ENCODE peak calls at places on chromosomes 16 and 17, in ten cellular contexts. N is foreskin fibroblast, A is right cardiac atrium, M is progenitor cell of endocrine pancreas, P is choroid plexus epithelial cell, D is OCI-M1, C is H9, U is CD14-positive monocyte, J is NAMALWA, Z is heart right ventricle. O is an unnamed sample.

GRCh38 chr16:81633147-81633619 is 145.9 kb upstream of the PLCG2 start:
- DNase-seq in N (no peak), A (no peak), M (no peak), P (no peak), D (no peak), C (peak; percentile 76), U (no peak), J (no peak), Z (no peak), O (no peak)

GRCh38 chr17:35804658-35805192 is 4.6 kb upstream of the TAF15 start:
- DNase-seq in N (peak; percentile 93), A (no peak), M (no peak), P (peak; percentile 98), D (peak; percentile 93), C (peak; percentile 83), U (no peak), J (peak; percentile 94), Z (peak; percentile 64), O (peak; percentile 69)

GRCh38 chr17:62966426-62967110 is 533 bp downstream of the TANC2 start:
- DNase-seq in N (peak; percentile 42), A (no peak), M (no peak), P (peak; percentile 48), D (no peak), C (peak; percentile 69), U (no peak), J (peak; percentile 56), Z (peak; percentile 45), O (peak; percentile 61)

GRCh38 chr16:79175286-79176057 is 425.1 kb downstream of the MAF start:
- DNase-seq in N (no peak), A (no peak), M (no peak), P (no peak), D (no peak), C (no peak), U (no peak), J (no peak), Z (no peak), O (no peak)

GRCh38 chr16:88971371-88972097 is 5.5 kb downstream of the CBFA2T3 start:
- DNase-seq in N (no peak), A (peak; percentile 71), M (no peak), P (no peak), D (no peak), C (no peak), U (peak; percentile 82), J (peak; percentile 57), Z (no peak), O (no peak)

GRCh38 chr16:24539850-24540484 is 601 bp downstream of the RBBP6 start:
- DNase-seq in N (peak; percentile 67), A (peak; percentile 88), M (no peak), P (peak; percentile 44), D (peak; percentile 59), C (no peak), U (peak; percentile 64), J (no peak), Z (peak; percentile 53), O (peak; percentile 60)

GRCh38 chr17:50884354-50885311 is 18.5 kb upstream of the TOB1 start:
- DNase-seq in N (no peak), A (no peak), M (no peak), P (no peak), D (peak; percentile 38), C (peak; percentile 32), U (no peak), J (no peak), Z (no peak), O (no peak)

GRCh38 chr17:70661342-70662222 is 492.2 kb downstream of the KCNJ2 start:
- DNase-seq in N (peak; percentile 61), A (no peak), M (no peak), P (peak; percentile 39), D (no peak), C (no peak), U (no peak), J (no peak), Z (no peak), O (no peak)

GRCh38 chr17:41891135-41892065 is 26.2 kb upstream of the KLHL11 start:
- DNase-seq in N (no peak), A (no peak), M (no peak), P (no peak), D (no peak), C (no peak), U (no peak), J (no peak), Z (no peak), O (no peak)

GRCh38 chr16:49026566-49026965 is 255.1 kb downstream of the CBLN1 start:
- DNase-seq in N (no peak), A (no peak), M (no peak), P (no peak), D (no peak), C (no peak), U (no peak), J (no peak), Z (no peak), O (no peak)

GRCh38 chr16:73717266-73718057 is 579.2 kb upstream of the PSMD7 start:
- DNase-seq in N (no peak), A (no peak), M (no peak), P (no peak), D (no peak), C (no peak), U (no peak), J (no peak), Z (no peak), O (no peak)

GRCh38 chr16:7998789-7999453 is 591.4 kb downstream of the TMEM114 start:
- DNase-seq in N (no peak), A (no peak), M (no peak), P (no peak), D (no peak), C (no peak), U (no peak), J (no peak), Z (no peak), O (no peak)

GRCh38 chr17:17487998-17488397 is 8.2 kb downstream of the RASD1 start:
- DNase-seq in N (no peak), A (no peak), M (no peak), P (no peak), D (no peak), C (no peak), U (no peak), J (no peak), Z (no peak), O (no peak)

GRCh38 chr17:7347630-7348477 is 4.1 kb upstream of the KCTD11 start:
- DNase-seq in N (peak; percentile 44), A (no peak), M (no peak), P (no peak), D (no peak), C (no peak), U (no peak), J (no peak), Z (no peak), O (no peak)

GRCh38 chr16:10880609-10881452 is 3.8 kb downstream of the CIITA start:
- DNase-seq in N (peak; percentile 21), A (no peak), M (no peak), P (no peak), D (peak; percentile 38), C (no peak), U (no peak), J (peak; percentile 25), Z (no peak), O (no peak)